ENCODE peak calls at places on chromosomes 13 and 19, in ten cellular contexts. C, E, V, P, D, A, I, F, Y and G are unnamed samples.

GRCh38 chr19:18776288-18776594 is 14.9 kb downstream of the COMP start:
- DNase-seq in C (peak; percentile 51), E (no peak), V (no peak), P (no peak), D (peak; percentile 53), A (peak; percentile 75), I (no peak), F (peak; percentile 13), Y (no peak), G (peak; percentile 65)

GRCh38 chr19:3720533-3720917 is 12.3 kb downstream of the TJP3 start:
- DNase-seq in C (no peak), E (no peak), V (no peak), P (no peak), D (no peak), A (no peak), I (no peak), F (no peak), Y (no peak), G (no peak)

GRCh38 chr13:114017028-114017630 is 43.3 kb upstream of the C13orf46 start:
- DNase-seq in C (peak; percentile 28), E (no peak), V (no peak), P (peak; percentile 10), D (peak; percentile 28), A (peak; percentile 57), I (no peak), F (peak; percentile 36), Y (peak; percentile 16), G (no peak)

GRCh38 chr19:46928951-46929350 is 68.2 kb downstream of the ARHGAP35 start:
- DNase-seq in C (peak; percentile 44), E (no peak), V (no peak), P (no peak), D (no peak), A (peak; percentile 41), I (no peak), F (no peak), Y (no peak), G (peak; percentile 40)

GRCh38 chr13:60448907-60449510 is 52.0 kb downstream of the TDRD3 start:
- DNase-seq in C (peak; percentile 62), E (peak; percentile 29), V (no peak), P (peak; percentile 15), D (peak; percentile 61), A (peak; percentile 72), I (peak; percentile 27), F (peak; percentile 23), Y (no peak), G (peak; percentile 53)

GRCh38 chr13:26220575-26220974 is 1.5 kb downstream of the RNF6 start:
- DNase-seq in C (peak; percentile 27), E (peak; percentile 8), V (no peak), P (no peak), D (peak; percentile 47), A (peak; percentile 69), I (peak; percentile 68), F (no peak), Y (no peak), G (peak; percentile 48)

GRCh38 chr13:100045355-100045754 is 43.5 kb upstream of the PCCA start:
- DNase-seq in C (no peak), E (no peak), V (no peak), P (no peak), D (no peak), A (no peak), I (no peak), F (no peak), Y (no peak), G (no peak)

GRCh38 chr13:23321534-23322241 is 111.8 kb downstream of the SACS start:
- DNase-seq in C (peak; percentile 93), E (peak; percentile 67), V (no peak), P (peak; percentile 67), D (peak; percentile 98), A (peak; percentile 92), I (peak; percentile 86), F (peak; percentile 13), Y (peak; percentile 77), G (peak; percentile 90)

GRCh38 chr13:108779308-108779707 is 149.9 kb downstream of the MYO16 start:
- DNase-seq in C (no peak), E (no peak), V (no peak), P (no peak), D (no peak), A (no peak), I (no peak), F (no peak), Y (no peak), G (no peak)

GRCh38 chr19:51141181-51141580 is 920 bp upstream of the SIGLEC7 start:
- DNase-seq in C (no peak), E (no peak), V (no peak), P (no peak), D (no peak), A (no peak), I (no peak), F (no peak), Y (no peak), G (no peak)

GRCh38 chr13:46605089-46605488 is 52.1 kb downstream of the LRCH1 start:
- DNase-seq in C (no peak), E (no peak), V (no peak), P (no peak), D (no peak), A (peak; percentile 26), I (no peak), F (no peak), Y (no peak), G (no peak)

DNA sequence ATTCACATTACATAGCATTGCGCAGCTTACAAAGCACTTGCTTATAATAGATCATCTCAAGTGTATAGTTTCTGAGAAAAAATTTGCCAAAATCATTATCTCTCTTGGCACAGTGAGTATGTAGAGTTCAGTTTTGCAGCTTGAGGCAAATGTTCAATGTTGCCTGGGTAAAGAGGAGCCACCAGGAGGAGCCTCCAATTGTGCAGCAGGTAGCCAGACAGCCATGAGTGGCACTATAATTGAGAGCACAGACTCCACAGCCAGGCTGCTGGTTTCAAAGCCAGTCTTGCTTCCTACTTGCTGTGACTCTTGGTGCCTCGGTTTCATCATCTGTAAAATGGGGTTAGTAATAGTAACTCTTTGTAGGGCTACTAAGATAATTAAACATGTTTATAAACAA is 24.0 kb upstream of the OLFM4 start:
- DNase-seq in C (no peak), E (no peak), V (no peak), P (no peak), D (no peak), A (no peak), I (no peak), F (no peak), Y (no peak), G (no peak)
- TF ChIP-seq CTCF in C (no peak), E (no peak), V (no peak), P (no peak), D (no peak), A (no peak), I (no peak), F (no peak), Y (no peak), G (no peak)

GRCh38 chr19:34217952-34218817 is 36.2 kb upstream of the GARRE1 start:
- DNase-seq in C (peak; percentile 96), E (peak; percentile 99), V (no peak), P (peak; percentile 93), D (peak; percentile 98), A (peak; percentile 97), I (peak; percentile 89), F (no peak), Y (no peak), G (peak; percentile 92)

GRCh38 chr19:34215666-34216038 is 38.7 kb upstream of the GARRE1 start:
- DNase-seq in C (no peak), E (no peak), V (no peak), P (no peak), D (no peak), A (no peak), I (no peak), F (no peak), Y (no peak), G (no peak)

GRCh38 chr19:34213283-34213682 is 41.0 kb downstream of the LSM14A start:
- DNase-seq in C (no peak), E (no peak), V (no peak), P (no peak), D (no peak), A (no peak), I (no peak), F (no peak), Y (no peak), G (no peak)

GRCh38 chr19:34214040-34214439 is 40.3 kb upstream of the GARRE1 start:
- DNase-seq in C (no peak), E (no peak), V (no peak), P (no peak), D (no peak), A (no peak), I (no peak), F (no peak), Y (no peak), G (no peak)

GRCh38 chr19:34215006-34215665 is 39.2 kb upstream of the GARRE1 start:
- DNase-seq in C (no peak), E (no peak), V (no peak), P (no peak), D (no peak), A (no peak), I (no peak), F (no peak), Y (no peak), G (no peak)
- TF ChIP-seq CTCF in C (no peak), E (no peak), V (no peak), P (no peak), D (no peak), A (no peak), I (no peak), F (no peak), Y (no peak), G (no peak)

GRCh38 chr13:91072511-91072910 is 275.0 kb upstream of the MIR17HG start:
- DNase-seq in C (no peak), E (no peak), V (no peak), P (no peak), D (no peak), A (no peak), I (no peak), F (no peak), Y (no peak), G (no peak)

GRCh38 chr13:91079190-91079589 is 268.3 kb upstream of the MIR17HG start:
- DNase-seq in C (no peak), E (no peak), V (no peak), P (no peak), D (no peak), A (no peak), I (no peak), F (no peak), Y (no peak), G (no peak)

GRCh38 chr13:91078093-91078679 is 269.3 kb upstream of the MIR17HG start:
- DNase-seq in C (no peak), E (no peak), V (no peak), P (no peak), D (no peak), A (no peak), I (no peak), F (no peak), Y (no peak), G (no peak)
- TF ChIP-seq CTCF in C (no peak), E (no peak), V (peak; percentile 78), P (peak; percentile 30), D (peak; percentile 31), A (peak; percentile 20), I (peak; percentile 31), F (peak; percentile 48), Y (peak; percentile 4), G (peak; percentile 56)

DNA sequence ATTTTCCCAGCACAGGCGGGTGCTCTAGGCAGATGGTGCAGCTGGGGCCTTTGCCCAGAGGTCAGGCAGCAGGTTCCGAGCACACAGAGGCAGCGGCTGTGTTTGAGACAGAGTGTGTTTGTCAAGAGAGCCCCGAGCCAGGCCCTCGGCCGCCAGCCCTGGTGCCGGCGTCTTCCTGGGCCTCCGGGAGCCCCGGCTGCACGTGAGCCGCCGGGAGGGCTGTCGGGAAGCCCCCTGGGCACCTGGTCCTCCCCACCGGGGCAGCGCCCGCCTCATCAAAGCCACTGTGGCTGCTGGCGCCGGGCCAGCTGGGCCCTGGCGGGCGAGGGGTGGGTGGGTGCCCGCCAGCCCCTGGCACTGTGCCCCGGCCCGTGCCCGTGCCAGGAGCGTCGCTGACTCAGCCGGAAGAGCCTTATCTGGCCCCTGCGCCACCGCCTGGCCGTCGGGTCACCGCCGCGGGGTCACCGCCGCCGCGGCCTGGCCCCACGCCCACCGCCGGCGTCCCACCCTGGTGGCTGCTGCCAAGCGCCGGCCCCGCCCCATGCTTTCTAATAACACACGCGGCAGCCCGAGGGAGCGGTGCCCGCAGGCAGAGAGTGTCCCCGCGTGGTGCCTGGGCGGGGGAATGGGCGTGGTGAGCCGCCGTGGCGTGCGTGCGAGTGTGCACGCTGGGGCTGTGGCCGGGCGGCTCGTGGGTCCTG is 14.9 kb downstream of the ARID3A start:
- DNase-seq in C (no peak), E (no peak), V (no peak), P (peak; percentile 49), D (no peak), A (peak; percentile 42), I (peak; percentile 59), F (peak; percentile 85), Y (peak; percentile 75), G (no peak)
- TF ChIP-seq CTCF in C (no peak), E (no peak), V (no peak), P (no peak), D (no peak), A (no peak), I (no peak), F (no peak), Y (no peak), G (no peak)